ENCODE peak calls at places on chromosomes 11 and 22, in four cellular contexts. W, P, E and Z are unnamed samples.

GRCh38 chr11:24697722-24698121 is 200.9 kb downstream of the LUZP2 start:
- DNase-seq in W (no peak), P (no peak), E (no peak), Z (no peak)

GRCh38 chr11:81449588-81450155 is 1284.0 kb downstream of the FAM181B start:
- DNase-seq in W (no peak), P (no peak), E (no peak), Z (no peak)

GRCh38 chr11:36581536-36581935 is 12.8 kb upstream of the IFTAP start:
- DNase-seq in W (no peak), P (no peak), E (no peak), Z (no peak)

GRCh38 chr11:82191690-82192089 is 542.0 kb downstream of the FAM181B start:
- DNase-seq in W (no peak), P (no peak), E (no peak), Z (no peak)

GRCh38 chr11:92528051-92528450 is 303.4 kb downstream of the FAT3 start:
- DNase-seq in W (no peak), P (no peak), E (no peak), Z (peak)

GRCh38 chr11:69979632-69980031 is 98.5 kb upstream of the ANO1 start:
- DNase-seq in W (no peak), P (no peak), E (no peak), Z (no peak)

GRCh38 chr11:119832536-119832935 is 103.5 kb upstream of the NECTIN1 start:
- DNase-seq in W (no peak), P (no peak), E (no peak), Z (peak)

GRCh38 chr11:69156673-69157155 is 979 bp downstream of the SMIM38 start:
- DNase-seq in W (no peak), P (no peak), E (peak), Z (no peak)

GRCh38 chr22:37979782-37980181 is 4.6 kb downstream of the SOX10 start:
- DNase-seq in W (no peak), P (no peak), E (no peak), Z (no peak)

GRCh38 chr11:58726594-58727414 is 4.9 kb downstream of the GLYAT start:
- DNase-seq in W (no peak), P (no peak), E (no peak), Z (no peak)

GRCh38 chr11:26947904-26948639 is 45.8 kb upstream of the FIBIN start:
- DNase-seq in W (no peak), P (no peak), E (no peak), Z (no peak)

GRCh38 chr11:18490736-18491485 is 35.3 kb downstream of the LDHAL6A start:
- DNase-seq in W (no peak), P (no peak), E (no peak), Z (no peak)

GRCh38 chr11:8652140-8652539 is 30.3 kb downstream of the TRIM66 start:
- DNase-seq in W (no peak), P (peak), E (no peak), Z (no peak)

GRCh38 chr11:107496011-107496410 is 38.4 kb upstream of the CWF19L2 start:
- DNase-seq in W (no peak), P (no peak), E (no peak), Z (no peak)

GRCh38 chr22:24181088-24181995 is at the start of gene SUSD2:
- DNase-seq in W (no peak), P (no peak), E (no peak), Z (no peak)

GRCh38 chr22:30195245-30196140 is 51.1 kb downstream of the LIF start:
- DNase-seq in W (no peak), P (no peak), E (no peak), Z (no peak)

GRCh38 chr11:108733479-108734116 is 68.7 kb downstream of the DDX10 start:
- DNase-seq in W (no peak), P (no peak), E (no peak), Z (no peak)

GRCh38 chr11:76208438-76208828 is 2.1 kb upstream of the WNT11 start:
- DNase-seq in W (no peak), P (peak), E (no peak), Z (no peak)

GRCh38 chr22:42434748-42435425 is 2.7 kb upstream of the NFAM1 start:
- DNase-seq in W (no peak), P (no peak), E (no peak), Z (no peak)

GRCh38 chr11:60657880-60658279 is 41.5 kb upstream of the MS4A8 start:
- DNase-seq in W (no peak), P (no peak), E (peak), Z (no peak)

GRCh38 chr22:22345781-22346180 is 101.2 kb downstream of the VPREB1 start:
- DNase-seq in W (no peak), P (no peak), E (no peak), Z (no peak)

GRCh38 chr11:9170450-9170849 is 79.1 kb upstream of the SCUBE2 start:
- DNase-seq in W (no peak), P (no peak), E (no peak), Z (no peak)

GRCh38 chr11:72736452-72737069 is 15.6 kb downstream of the ARAP1 start:
- DNase-seq in W (peak), P (no peak), E (peak), Z (no peak)

GRCh38 chr22:50730941-50731661 is 6.9 kb upstream of the ACR start:
- DNase-seq in W (no peak), P (peak), E (no peak), Z (no peak)

GRCh38 chr11:12246169-12246568 is 131.2 kb upstream of the PARVA start:
- DNase-seq in W (no peak), P (no peak), E (no peak), Z (no peak)

GRCh38 chr11:25794804-25795203 is 537.1 kb upstream of the ANO3 start:
- DNase-seq in W (no peak), P (no peak), E (no peak), Z (no peak)

GRCh38 chr11:118152552-118153471 is at the start of gene SCN4B:
- DNase-seq in W (peak), P (peak), E (peak), Z (peak)

GRCh38 chr11:44624761-44625221 is 59.3 kb downstream of the CD82 start:
- DNase-seq in W (peak), P (no peak), E (peak), Z (peak)

GRCh38 chr11:125942771-125943428 is 2.9 kb upstream of the VSIG10L2 start:
- DNase-seq in W (no peak), P (no peak), E (no peak), Z (no peak)

GRCh38 chr11:10862446-10862845 is 4.6 kb upstream of the ZBED5 start:
- DNase-seq in W (no peak), P (no peak), E (no peak), Z (no peak)

GRCh38 chr11:10865837-10866270 is 8.0 kb upstream of the ZBED5 start:
- DNase-seq in W (no peak), P (no peak), E (no peak), Z (no peak)

GRCh38 chr11:10866893-10867331 is 9.1 kb upstream of the ZBED5 start:
- DNase-seq in W (no peak), P (no peak), E (no peak), Z (no peak)

GRCh38 chr11:10861799-10862198 is 3.9 kb upstream of the ZBED5 start:
- DNase-seq in W (no peak), P (no peak), E (no peak), Z (no peak)

GRCh38 chr11:10864688-10865087 is 6.8 kb upstream of the ZBED5 start:
- DNase-seq in W (no peak), P (no peak), E (no peak), Z (no peak)
- H3K4me3 ChIP-seq in W (no peak), P (no peak), E (no peak), Z (no peak)

GRCh38 chr11:89498845-89499448 is 7.8 kb upstream of the NOX4 start:
- DNase-seq in W (no peak), P (no peak), E (no peak), Z (no peak)
- H3K4me3 ChIP-seq in W (no peak), P (no peak), E (no peak), Z (no peak)

DNA sequence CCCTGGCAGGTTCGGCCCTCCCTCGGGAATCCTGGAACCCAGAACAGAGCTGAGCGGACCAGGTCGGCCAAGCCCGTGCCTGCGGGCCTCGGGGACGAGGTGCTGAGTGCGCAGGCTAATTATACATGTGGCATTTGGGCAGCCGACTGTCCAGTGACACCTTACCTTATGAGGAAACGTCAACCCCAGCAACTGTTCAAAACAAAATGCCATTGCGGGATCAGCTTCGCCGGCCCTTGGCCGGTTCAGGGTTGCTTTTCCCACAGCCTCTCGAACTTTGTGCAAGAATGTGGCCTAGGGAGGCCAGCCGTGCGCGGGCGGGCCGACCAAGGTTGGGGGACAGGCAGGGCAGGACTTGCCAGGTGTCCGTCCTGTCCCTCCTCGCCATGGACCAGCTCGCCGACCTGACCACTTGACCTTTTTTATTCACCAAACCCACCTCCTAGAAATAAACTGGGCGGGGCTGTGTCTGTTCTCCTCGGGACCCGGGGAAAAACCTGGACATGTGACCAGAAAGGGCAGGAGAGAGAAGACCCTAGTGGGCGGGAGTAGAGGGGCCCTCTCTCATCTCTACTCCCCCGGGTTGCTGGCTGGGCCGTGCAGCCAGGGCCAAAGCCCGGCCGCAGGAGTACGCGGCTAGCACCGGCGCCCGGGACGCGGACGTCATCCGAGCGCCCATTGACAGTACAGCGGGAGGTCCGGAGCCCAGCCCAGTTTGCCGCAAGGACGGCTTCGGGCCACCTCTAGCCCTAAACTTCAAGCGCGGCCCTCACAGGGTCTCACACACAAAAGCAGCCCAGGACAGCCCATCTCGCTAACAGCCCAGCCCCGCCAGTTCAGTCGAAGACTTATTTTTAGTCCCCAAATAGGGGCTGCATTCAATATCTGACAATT is 134.3 kb upstream of the C11orf58 start:
- DNase-seq in W (peak), P (peak), E (no peak), Z (peak)
- H3K4me3 ChIP-seq in W (peak), P (peak), E (peak), Z (peak)

GRCh38 chr11:64208086-64208795 is 1.7 kb downstream of the FERMT3 start:
- DNase-seq in W (no peak), P (no peak), E (no peak), Z (no peak)
- H3K4me3 ChIP-seq in W (peak), P (no peak), E (peak), Z (no peak)

GRCh38 chr11:57312511-57313021 is 12.2 kb downstream of the TNKS1BP1 start:
- DNase-seq in W (peak), P (no peak), E (no peak), Z (no peak)

GRCh38 chr11:57309106-57310059 is 15.4 kb downstream of the TNKS1BP1 start:
- DNase-seq in W (no peak), P (no peak), E (no peak), Z (no peak)

GRCh38 chr11:57310091-57310490 is 14.7 kb downstream of the TNKS1BP1 start:
- DNase-seq in W (no peak), P (no peak), E (no peak), Z (no peak)

GRCh38 chr11:57311109-57311936 is 13.4 kb downstream of the TNKS1BP1 start:
- DNase-seq in W (peak), P (peak), E (peak), Z (peak)

DNA sequence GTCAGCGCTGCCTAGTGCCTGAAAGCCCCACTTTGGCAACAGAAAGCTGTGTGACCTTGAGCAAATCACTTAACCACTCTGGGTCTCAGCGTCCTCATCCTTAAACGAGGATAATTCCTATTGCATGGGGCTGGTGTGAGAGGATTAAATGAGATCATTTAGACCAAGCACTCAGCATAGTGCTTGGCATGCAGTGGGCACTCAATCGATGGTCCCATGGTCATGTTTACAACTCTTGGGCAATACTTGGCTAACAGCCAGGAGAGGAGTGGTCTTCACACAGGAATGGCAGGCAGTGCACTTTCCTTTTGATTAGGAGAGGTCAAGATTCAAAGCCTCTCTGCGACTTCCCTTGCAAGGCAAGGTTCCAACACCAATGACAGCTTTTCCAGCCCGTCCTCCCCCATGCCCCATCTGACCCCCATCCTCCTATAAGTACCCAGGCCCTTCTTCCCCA is 14.1 kb downstream of the TNKS1BP1 start:
- DNase-seq in W (no peak), P (no peak), E (peak), Z (no peak)
- H3K4me3 ChIP-seq in W (peak), P (peak), E (peak), Z (peak)

GRCh38 chr11:103384652-103385051 is 275.4 kb downstream of the DYNC2H1 start:
- DNase-seq in W (no peak), P (no peak), E (no peak), Z (no peak)
- H3K4me3 ChIP-seq in W (no peak), P (no peak), E (no peak), Z (no peak)

DNA sequence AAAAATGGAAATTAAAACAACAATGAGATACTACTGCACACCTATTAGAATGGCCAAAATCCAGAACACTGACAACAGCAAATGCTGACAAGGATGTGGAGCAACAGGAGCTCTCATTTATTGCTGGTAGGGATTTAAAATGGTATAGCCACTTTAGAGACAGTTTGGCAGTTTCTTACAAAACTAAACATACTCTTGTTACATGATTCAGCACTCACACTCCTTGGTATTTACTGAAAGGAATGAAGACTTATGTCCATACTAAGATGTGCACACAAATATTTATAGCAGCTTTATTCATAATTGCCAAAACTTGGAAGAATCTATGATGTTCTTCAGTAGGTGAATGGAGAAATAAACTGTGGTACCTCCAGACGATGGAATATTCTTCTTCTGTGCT is 40.8 kb downstream of the PGM2L1 start:
- DNase-seq in W (no peak), P (no peak), E (no peak), Z (no peak)
- H3K4me3 ChIP-seq in W (no peak), P (no peak), E (no peak), Z (no peak)

DNA sequence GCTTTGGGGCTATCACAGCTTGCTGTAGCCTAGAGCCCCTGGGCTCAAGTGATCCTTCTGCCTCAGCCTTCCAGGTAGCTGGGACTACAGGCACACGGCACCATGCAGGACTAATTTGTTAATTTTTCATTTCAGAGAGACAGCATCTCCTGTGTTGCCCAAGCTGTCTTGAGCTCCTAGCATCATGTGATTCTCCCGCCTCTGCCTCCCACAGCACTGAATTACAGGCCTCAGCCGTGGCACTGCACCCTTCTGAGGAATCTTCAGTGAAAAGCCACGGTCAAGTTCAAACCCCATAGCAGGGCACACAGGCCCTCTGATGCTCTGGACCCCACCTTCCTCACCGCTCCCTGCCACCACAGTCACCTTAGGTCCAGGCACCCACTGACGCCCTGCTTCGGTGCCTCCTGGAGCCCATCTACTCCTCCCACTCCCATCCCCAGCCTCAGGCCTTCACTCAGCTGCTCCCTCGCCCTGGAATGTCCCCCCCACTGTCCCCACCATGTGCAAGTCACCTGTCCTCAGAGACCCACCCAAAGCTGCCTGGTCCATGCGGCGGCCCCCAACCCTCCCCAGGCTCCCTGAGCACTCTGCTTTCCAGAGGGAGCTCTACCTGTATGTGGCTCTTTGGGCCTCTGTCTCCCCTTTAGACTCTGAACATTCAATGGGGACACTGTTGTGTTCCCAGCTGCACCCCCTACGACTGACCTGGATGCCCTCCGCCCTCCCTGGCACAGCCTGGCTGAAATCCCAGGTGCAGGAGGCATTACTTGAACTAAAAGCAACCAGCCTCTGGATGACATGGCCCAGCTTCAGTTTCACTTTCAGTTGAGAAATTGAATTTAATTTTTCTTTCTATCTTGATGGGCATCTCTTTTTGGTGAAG is 1.6 kb downstream of the APOL2 start:
- DNase-seq in W (no peak), P (no peak), E (no peak), Z (no peak)
- H3K4me3 ChIP-seq in W (peak), P (peak), E (peak), Z (peak)

DNA sequence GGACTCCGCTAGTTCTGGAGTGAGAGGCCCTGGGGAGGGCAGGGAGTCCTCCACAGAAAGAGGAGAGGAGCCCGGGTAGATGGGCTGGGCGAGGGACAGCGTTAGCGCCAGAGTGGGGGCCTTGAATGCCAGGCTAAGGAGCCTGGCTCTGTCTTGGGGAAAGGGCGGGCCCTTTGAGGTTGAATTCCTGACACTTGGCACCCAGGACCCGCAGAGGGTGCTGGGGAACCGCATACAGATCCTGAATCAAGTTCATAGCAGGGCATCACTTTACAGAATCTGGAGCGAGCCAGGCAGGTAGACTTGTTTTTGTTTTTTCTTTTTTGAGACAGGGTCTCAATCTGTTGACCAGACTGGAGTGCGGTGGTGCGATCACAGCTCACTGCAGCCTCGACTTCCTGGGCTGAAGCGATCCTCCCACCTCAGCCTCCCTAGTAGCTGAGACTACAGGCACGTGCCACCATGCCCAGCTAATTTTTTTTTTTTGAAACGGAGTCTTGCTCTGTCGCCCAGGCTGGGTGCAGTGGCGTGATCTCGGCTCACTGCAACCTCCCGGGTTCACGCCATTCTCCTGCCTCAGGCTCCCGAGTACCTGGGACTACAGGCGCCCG is 6.0 kb downstream of the CARNS1 start:
- DNase-seq in W (no peak), P (no peak), E (no peak), Z (no peak)
- H3K4me3 ChIP-seq in W (peak), P (peak), E (no peak), Z (peak)